ENCODE peak calls at places on chromosomes 11 and 22, in nine cellular contexts. O is kidney; T is HT-29; C is smooth muscle cell of the brain vasculature; A is stimulated activated CD8-positive, alpha-beta memory T cell treated with anti-CD3 and anti-CD28 coated beads, Interleukin-4, amount 100 ng/mL, for 24 hours; W is H4; Y is stimulated activated CD4-positive, alpha-beta T cell treated with anti-CD3 and anti-CD28 coated beads, Interleukin-1b, Interleukin-23, amount 100 ng/mL, for 24 hours; K is PC-3; Z is GM10248. M is an unnamed sample.

GRCh38 chr11:19953342-19953741 is 206.9 kb downstream of the DBX1 start:
- DNase-seq in K (no peak), O (no peak), Y (no peak), T (no peak), Z (no peak), C (no peak), W (no peak), A (no peak), M (no peak)

GRCh38 chr11:91272089-91272488 is 952.5 kb upstream of the FAT3 start:
- DNase-seq in Y (no peak), Z (no peak), A (no peak), O (no peak), C (no peak), K (no peak), T (no peak), W (no peak), M (no peak)

GRCh38 chr11:11243258-11243789 is 109.7 kb downstream of the CSNK2A3 start:
- DNase-seq in K (no peak), W (no peak), O (no peak), A (no peak), Z (no peak), Y (no peak), C (no peak), T (no peak), M (no peak)

GRCh38 chr11:65576232-65576866 is 496 bp downstream of the EHBP1L1 start:
- DNase-seq in K (no peak), T (no peak), Y (no peak), A (no peak), O (peak), C (no peak), Z (peak), W (no peak), M (no peak)

GRCh38 chr22:24457894-24458293 is 30.5 kb downstream of the ADORA2A start:
- DNase-seq in Z (no peak), K (no peak), A (no peak), W (no peak), O (no peak), Y (no peak), T (no peak), C (no peak), M (no peak)

GRCh38 chr11:119638851-119639250 is 90.1 kb downstream of the NECTIN1 start:
- DNase-seq in K (no peak), W (no peak), C (no peak), A (no peak), T (no peak), Z (no peak), O (no peak), Y (no peak), M (no peak)

GRCh38 chr11:128190312-128190711 is 397.0 kb downstream of the ETS1 start:
- DNase-seq in Z (no peak), T (no peak), O (no peak), A (no peak), Y (no peak), W (no peak), C (no peak), K (no peak), M (no peak)

GRCh38 chr11:18270102-18270501 is 4.0 kb downstream of the SAA1 start:
- DNase-seq in Y (no peak), W (no peak), A (no peak), C (no peak), T (no peak), Z (no peak), O (no peak), K (no peak), M (no peak)

GRCh38 chr11:11306855-11307254 is 46.2 kb downstream of the CSNK2A3 start:
- DNase-seq in A (no peak), Y (no peak), T (no peak), C (no peak), Z (no peak), W (no peak), K (no peak), O (no peak), M (no peak)

GRCh38 chr11:27395556-27396258 is 32.7 kb upstream of the CCDC34 start:
- DNase-seq in Y (no peak), O (no peak), T (peak), K (peak), Z (no peak), C (peak), A (no peak), W (peak), M (no peak)

GRCh38 chr11:94169930-94170329 is 41.3 kb downstream of the PANX1 start:
- DNase-seq in Z (no peak), W (no peak), O (no peak), T (no peak), K (no peak), C (no peak), Y (no peak), A (no peak), M (no peak)

GRCh38 chr11:45180888-45181594 is 34.6 kb downstream of the PRDM11 start:
- DNase-seq in K (peak), W (peak), O (peak), T (peak), C (no peak), Z (no peak), A (peak), Y (peak), M (no peak)

GRCh38 chr11:114162719-114163123 is 103.2 kb downstream of the ZBTB16 start:
- DNase-seq in C (peak), Z (no peak), K (peak), T (peak), Y (no peak), A (no peak), W (peak), O (peak), M (peak)